ENCODE peak calls at places on chromosomes 2 and 18, in eight cellular contexts. X is Peyer's patch; B is HCT116; Z is naive thymus-derived CD4-positive, alpha-beta T cell; N is OCI-LY7; T is Panc1; A is thyroid gland; E is aorta. P is an unnamed sample.

GRCh38 chr2:157784169-157784822 is 91.8 kb downstream of the ACVR1 start:
- DNase-seq in X (peak), B (no peak), Z (peak), N (no peak), T (no peak), A (peak), E (peak), P (no peak)

GRCh38 chr2:138712212-138712979 is 67.8 kb downstream of the NXPH2 start:
- DNase-seq in X (no peak), B (no peak), Z (no peak), N (no peak), T (no peak), A (no peak), E (no peak), P (no peak)

GRCh38 chr2:100928235-100928634 is 73.9 kb upstream of the RPL31 start:
- DNase-seq in X (no peak), B (no peak), Z (no peak), N (no peak), T (no peak), A (no peak), E (no peak), P (no peak)

GRCh38 chr18:80104364-80104779 is 4.7 kb upstream of the ADNP2 start:
- DNase-seq in X (no peak), B (no peak), Z (no peak), N (no peak), T (no peak), A (no peak), E (no peak), P (no peak)

GRCh38 chr2:178679891-178680290 is 127.3 kb downstream of the TTN start:
- DNase-seq in X (no peak), B (no peak), Z (no peak), N (no peak), T (no peak), A (no peak), E (no peak), P (no peak)

GRCh38 chr2:182506606-182507005 is 79.8 kb upstream of the PDE1A start:
- DNase-seq in X (no peak), B (no peak), Z (no peak), N (no peak), T (no peak), A (no peak), E (no peak), P (no peak)

GRCh38 chr2:236998250-236998649 is 87.4 kb upstream of the COPS8 start:
- DNase-seq in X (no peak), B (no peak), Z (no peak), N (no peak), T (no peak), A (no peak), E (no peak), P (no peak)

GRCh38 chr18:77316641-77317040 is 67.0 kb downstream of the GALR1 start:
- DNase-seq in X (no peak), B (no peak), Z (no peak), N (no peak), T (no peak), A (no peak), E (no peak), P (no peak)

GRCh38 chr18:48475635-48476549 is 62.9 kb upstream of the CTIF start:
- DNase-seq in X (no peak), B (peak), Z (peak), N (peak), T (peak), A (peak), E (no peak), P (no peak)

GRCh38 chr2:127656569-127657231 is 10.7 kb downstream of the GPR17 start:
- DNase-seq in X (peak), B (no peak), Z (no peak), N (no peak), T (no peak), A (no peak), E (no peak), P (peak)

GRCh38 chr2:69169990-69170389 is 157.0 kb downstream of the ANTXR1 start:
- DNase-seq in X (no peak), B (no peak), Z (no peak), N (no peak), T (no peak), A (peak), E (no peak), P (no peak)

GRCh38 chr2:39511219-39511785 is 74.2 kb upstream of the MAP4K3 start:
- DNase-seq in X (no peak), B (no peak), Z (no peak), N (no peak), T (no peak), A (peak), E (no peak), P (no peak)

GRCh38 chr2:46471-47345 is at the start of gene FAM110C:
- DNase-seq in X (peak), B (no peak), Z (peak), N (no peak), T (no peak), A (peak), E (peak), P (no peak)

GRCh38 chr2:109322111-109322510 is 193.1 kb downstream of the SH3RF3 start:
- DNase-seq in X (no peak), B (no peak), Z (no peak), N (no peak), T (no peak), A (peak), E (peak), P (peak)

GRCh38 chr18:6589979-6590725 is 139.4 kb upstream of the ARHGAP28 start:
- DNase-seq in X (no peak), B (no peak), Z (no peak), N (no peak), T (no peak), A (no peak), E (no peak), P (no peak)

GRCh38 chr2:108933691-108934117 is 55.3 kb downstream of the EDAR start:
- DNase-seq in X (peak), B (no peak), Z (no peak), N (no peak), T (no peak), A (no peak), E (no peak), P (no peak)

GRCh38 chr2:147125145-147125544 is 719.7 kb upstream of the ACVR2A start:
- DNase-seq in X (no peak), B (no peak), Z (no peak), N (no peak), T (no peak), A (no peak), E (no peak), P (no peak)

GRCh38 chr18:4450065-4450676 is 4.9 kb downstream of the DLGAP1 start:
- DNase-seq in X (no peak), B (no peak), Z (no peak), N (no peak), T (no peak), A (no peak), E (no peak), P (no peak)

GRCh38 chr2:176637497-176638166 is 368.4 kb downstream of the MTX2 start:
- DNase-seq in X (peak), B (no peak), Z (no peak), N (no peak), T (no peak), A (peak), E (peak), P (peak)

GRCh38 chr18:63202814-63203213 is 116.8 kb downstream of the BCL2 start:
- DNase-seq in X (no peak), B (no peak), Z (no peak), N (no peak), T (no peak), A (peak), E (no peak), P (no peak)

GRCh38 chr2:43067254-43068052 is 159.0 kb downstream of the ZFP36L2 start:
- DNase-seq in X (no peak), B (no peak), Z (no peak), N (no peak), T (no peak), A (no peak), E (peak), P (no peak)
- H3K27ac ChIP-seq in X (no peak), B (no peak), Z (no peak), N (no peak), T (peak), A (no peak), E (no peak), P (no peak)

DNA sequence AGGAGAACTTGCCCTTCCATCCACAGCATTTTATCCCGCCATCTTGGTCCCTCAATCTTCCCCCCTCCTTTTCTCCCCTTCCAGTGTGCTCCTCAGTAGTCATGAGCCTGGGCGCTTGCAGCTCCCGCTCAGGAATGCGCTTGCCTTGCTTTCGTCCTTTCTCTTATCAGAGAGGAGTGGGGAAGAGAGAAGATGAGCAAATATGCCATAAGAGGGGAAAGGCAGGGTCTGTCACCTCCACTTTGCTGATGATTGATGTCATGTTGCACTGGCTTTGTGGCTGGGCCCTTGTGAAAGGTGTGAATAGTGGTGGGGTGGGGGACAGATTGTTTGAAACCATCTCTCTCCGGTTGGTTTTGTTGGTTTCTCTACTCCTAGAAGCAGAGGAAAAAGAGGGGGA is 569.3 kb downstream of the TNS1 start:
- DNase-seq in X (no peak), B (no peak), Z (no peak), N (no peak), T (no peak), A (peak), E (no peak), P (no peak)
- H3K4me3 ChIP-seq in X (no peak), B (no peak), Z (no peak), N (no peak), T (no peak), A (no peak), E (no peak), P (peak)

GRCh38 chr2:26710174-26710573 is 17.7 kb downstream of the KCNK3 start:
- DNase-seq in X (no peak), B (no peak), Z (no peak), N (no peak), T (no peak), A (no peak), E (no peak), P (no peak)
- H3K27ac ChIP-seq in X (no peak), B (no peak), Z (no peak), N (no peak), T (no peak), A (peak), E (no peak), P (no peak)

DNA sequence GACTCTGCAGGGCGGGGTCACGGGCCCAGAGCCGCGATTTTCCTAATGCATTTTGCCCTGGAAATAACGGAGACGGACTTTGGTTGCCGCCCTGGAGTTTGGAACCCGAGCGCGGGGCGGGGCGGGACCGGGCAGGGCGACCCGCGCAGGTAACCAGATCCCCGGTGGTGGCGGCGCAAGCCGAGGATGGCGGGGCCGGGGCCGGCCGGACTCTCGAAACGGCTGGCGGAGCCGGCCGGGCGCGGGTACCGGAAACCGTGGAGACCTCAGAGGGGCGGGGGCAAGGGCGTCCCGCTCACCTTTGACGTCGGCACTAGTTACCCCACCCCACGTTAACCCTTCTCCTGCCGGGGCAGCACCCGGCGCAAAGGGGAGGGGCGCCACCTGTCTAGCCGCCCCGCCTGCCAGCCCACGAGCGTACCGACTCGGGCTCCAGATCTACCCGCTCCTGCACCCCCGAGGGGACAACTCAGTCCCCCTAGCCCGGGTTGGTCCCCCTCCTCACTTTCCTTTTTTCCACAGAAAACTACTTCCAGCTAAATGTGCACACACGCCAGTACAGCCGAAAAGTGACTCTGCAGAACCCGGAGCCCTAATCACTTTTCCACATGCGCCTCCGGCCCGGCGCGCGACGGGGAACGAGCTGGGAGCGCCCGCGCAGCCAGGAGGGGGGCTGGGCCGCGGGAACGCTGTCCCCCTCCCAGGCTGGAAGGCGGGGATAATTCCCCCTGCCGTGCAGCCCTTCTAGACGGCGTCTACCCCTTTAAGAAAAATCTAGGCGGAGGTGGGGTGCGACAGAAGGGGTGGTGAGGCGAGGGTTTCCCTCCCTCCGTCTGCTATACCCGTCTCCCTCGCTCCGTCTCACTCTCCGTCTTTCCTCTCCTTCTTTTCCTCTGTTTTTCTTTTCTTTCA is 2.7 kb downstream of the CYP26B1 start:
- DNase-seq in X (peak), B (peak), Z (no peak), N (no peak), T (no peak), A (peak), E (peak), P (peak)
- H3K4me3 ChIP-seq in X (peak), B (peak), Z (no peak), N (no peak), T (peak), A (peak), E (peak), P (peak)

GRCh38 chr2:10163498-10164486 is 41.3 kb downstream of the RRM2 start:
- DNase-seq in X (no peak), B (no peak), Z (no peak), N (no peak), T (no peak), A (no peak), E (no peak), P (no peak)

GRCh38 chr2:10160226-10160955 is 37.9 kb downstream of the RRM2 start:
- DNase-seq in X (no peak), B (no peak), Z (no peak), N (no peak), T (no peak), A (no peak), E (no peak), P (no peak)

GRCh38 chr2:10162586-10163497 is 40.3 kb downstream of the RRM2 start:
- DNase-seq in X (no peak), B (no peak), Z (no peak), N (no peak), T (no peak), A (peak), E (no peak), P (no peak)

GRCh38 chr2:10161206-10161931 is 38.8 kb downstream of the RRM2 start:
- DNase-seq in X (peak), B (no peak), Z (no peak), N (no peak), T (no peak), A (no peak), E (no peak), P (no peak)

GRCh38 chr2:10161961-10162441 is 39.5 kb downstream of the RRM2 start:
- DNase-seq in X (peak), B (no peak), Z (no peak), N (no peak), T (no peak), A (no peak), E (no peak), P (no peak)
- H3K27ac ChIP-seq in X (no peak), B (no peak), Z (no peak), N (no peak), T (no peak), A (no peak), E (no peak), P (no peak)

GRCh38 chr18:72541871-72542690 is 2.1 kb downstream of the CBLN2 start:
- DNase-seq in X (no peak), B (no peak), Z (no peak), N (no peak), T (no peak), A (no peak), E (peak), P (peak)
- H3K4me3 ChIP-seq in X (no peak), B (no peak), Z (no peak), N (no peak), T (no peak), A (no peak), E (no peak), P (no peak)

GRCh38 chr2:156182132-156182531 is 150.4 kb downstream of the NR4A2 start:
- DNase-seq in X (no peak), B (peak), Z (no peak), N (no peak), T (no peak), A (peak), E (no peak), P (no peak)
- H3K27ac ChIP-seq in X (no peak), B (peak), Z (no peak), N (no peak), T (no peak), A (peak), E (no peak), P (no peak)

GRCh38 chr2:45984896-45985488 is 312.2 kb upstream of the EPAS1 start:
- DNase-seq in X (no peak), B (no peak), Z (no peak), N (no peak), T (no peak), A (no peak), E (peak), P (no peak)
- H3K4me3 ChIP-seq in X (no peak), B (no peak), Z (no peak), N (no peak), T (no peak), A (no peak), E (no peak), P (no peak)

DNA sequence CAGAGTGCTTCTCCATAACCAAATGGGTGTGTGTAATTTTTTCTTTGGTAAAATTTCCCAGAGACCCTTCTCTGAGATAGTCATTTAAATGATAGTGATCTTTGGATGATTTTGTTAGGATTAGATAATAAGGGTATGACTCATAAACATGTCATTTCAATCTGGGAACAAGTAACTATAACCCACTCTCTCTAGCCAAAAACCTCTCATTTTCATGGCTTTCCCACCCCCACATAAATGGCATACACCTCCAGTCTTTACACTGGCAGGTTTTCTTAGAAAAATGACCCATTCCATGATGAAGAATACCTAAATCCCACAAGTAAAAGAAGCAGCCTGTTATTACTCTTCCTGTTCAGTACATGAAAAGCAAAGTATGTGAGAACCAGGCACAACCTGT is 572.0 kb upstream of the ZEB2 start:
- DNase-seq in X (no peak), B (no peak), Z (no peak), N (no peak), T (no peak), A (no peak), E (no peak), P (no peak)
- H3K27ac ChIP-seq in X (no peak), B (no peak), Z (no peak), N (no peak), T (no peak), A (no peak), E (no peak), P (no peak)